ENCODE peak calls at places on chromosome 5, in four cellular contexts. One of them, this sample, is unnamed.

GRCh38 chr5:1658665-1659064 is 134.9 kb upstream of the LPCAT1 start:
- DNase-seq in K562: no peak
- DNase-seq in GM12878: no peak
- DNase-seq in HepG2: no peak
- DNase-seq in this sample: no peak

GRCh38 chr5:135223891-135224625 is 175.0 kb downstream of the MACROH2A1 start:
- DNase-seq in K562: no peak
- DNase-seq in HepG2: no peak
- DNase-seq in GM12878: no peak
- DNase-seq in this sample: no peak

GRCh38 chr5:139443766-139444473 is 4.6 kb upstream of the DNAJC18 start:
- DNase-seq in HepG2: no peak
- DNase-seq in GM12878: no peak
- DNase-seq in K562: no peak
- DNase-seq in this sample: no peak

GRCh38 chr5:122154491-122154890 is 25.1 kb downstream of the ZNF474 start:
- DNase-seq in HepG2: no peak
- DNase-seq in GM12878: no peak
- DNase-seq in K562: no peak
- DNase-seq in this sample: no peak

GRCh38 chr5:1554410-1554967 is 30.7 kb upstream of the LPCAT1 start:
- DNase-seq in HepG2: no peak
- DNase-seq in GM12878: no peak
- DNase-seq in K562: no peak
- DNase-seq in this sample: no peak

GRCh38 chr5:96629774-96630173 is 32.4 kb upstream of the CAST start:
- DNase-seq in GM12878: no peak
- DNase-seq in HepG2: peak; percentile 7
- DNase-seq in K562: no peak
- DNase-seq in this sample: no peak

GRCh38 chr5:139133237-139133636 is 64.9 kb downstream of the SIL1 start:
- DNase-seq in K562: no peak
- DNase-seq in HepG2: no peak
- DNase-seq in GM12878: no peak
- DNase-seq in this sample: no peak

GRCh38 chr5:32355694-32356093 is 43.0 kb upstream of the MTMR12 start:
- DNase-seq in GM12878: no peak
- DNase-seq in HepG2: no peak
- DNase-seq in K562: no peak
- DNase-seq in this sample: no peak

GRCh38 chr5:893711-894110 is 1.0 kb downstream of the TRIP13 start:
- DNase-seq in K562: no peak
- DNase-seq in HepG2: no peak
- DNase-seq in GM12878: no peak
- DNase-seq in this sample: no peak

GRCh38 chr5:43044181-43044914 is 4.2 kb upstream of the ANXA2R start:
- DNase-seq in HepG2: no peak
- DNase-seq in GM12878: no peak
- DNase-seq in K562: no peak
- DNase-seq in this sample: peak; percentile 52

GRCh38 chr5:124604419-124604818 is 142.0 kb downstream of the ZNF608 start:
- DNase-seq in GM12878: no peak
- DNase-seq in HepG2: peak; percentile 34
- DNase-seq in K562: no peak
- DNase-seq in this sample: no peak

GRCh38 chr5:36200513-36200912 is 41.2 kb downstream of the NADK2 start:
- DNase-seq in GM12878: no peak
- DNase-seq in HepG2: no peak
- DNase-seq in K562: no peak
- DNase-seq in this sample: no peak

GRCh38 chr5:139763584-139764249 is 31.9 kb upstream of the PSD2 start:
- DNase-seq in GM12878: no peak
- DNase-seq in HepG2: no peak
- DNase-seq in K562: no peak
- DNase-seq in this sample: no peak

GRCh38 chr5:93076566-93076965 is 504.5 kb downstream of the NR2F1-AS1 start:
- DNase-seq in GM12878: no peak
- DNase-seq in K562: no peak
- DNase-seq in HepG2: no peak
- DNase-seq in this sample: no peak

GRCh38 chr5:777756-778161 is 6.8 kb downstream of the ZDHHC11B start:
- DNase-seq in HepG2: no peak
- DNase-seq in K562: peak; percentile 81
- DNase-seq in GM12878: no peak
- DNase-seq in this sample: no peak

GRCh38 chr5:93421498-93421897 is 159.5 kb downstream of the NR2F1-AS1 start:
- DNase-seq in K562: no peak
- DNase-seq in HepG2: no peak
- DNase-seq in GM12878: no peak
- DNase-seq in this sample: peak; percentile 59

GRCh38 chr5:80234311-80234948 is 21.4 kb downstream of the SERINC5 start:
- DNase-seq in HepG2: no peak
- DNase-seq in K562: no peak
- DNase-seq in GM12878: no peak
- DNase-seq in this sample: no peak

GRCh38 chr5:167892352-167893115 is 398.9 kb upstream of the WWC1 start:
- DNase-seq in HepG2: no peak
- DNase-seq in K562: no peak
- DNase-seq in GM12878: no peak
- DNase-seq in this sample: no peak

GRCh38 chr5:61440596-61440995 is 108.5 kb downstream of the ZSWIM6 start:
- DNase-seq in GM12878: no peak
- DNase-seq in HepG2: no peak
- DNase-seq in K562: no peak
- DNase-seq in this sample: no peak

GRCh38 chr5:109223521-109223920 is 186.3 kb downstream of the PJA2 start:
- DNase-seq in GM12878: no peak
- DNase-seq in K562: no peak
- DNase-seq in HepG2: no peak
- DNase-seq in this sample: no peak

GRCh38 chr5:115735108-115735998 is 81.1 kb downstream of the CDO1 start:
- DNase-seq in K562: no peak
- DNase-seq in HepG2: no peak
- DNase-seq in GM12878: no peak
- DNase-seq in this sample: no peak
- TF ChIP-seq CREB1 in K562: no peak
- TF ChIP-seq CREB1 in HepG2: no peak
- TF ChIP-seq CREB1 in GM12878: no peak
- TF ChIP-seq CREB1 in this sample: no peak

DNA sequence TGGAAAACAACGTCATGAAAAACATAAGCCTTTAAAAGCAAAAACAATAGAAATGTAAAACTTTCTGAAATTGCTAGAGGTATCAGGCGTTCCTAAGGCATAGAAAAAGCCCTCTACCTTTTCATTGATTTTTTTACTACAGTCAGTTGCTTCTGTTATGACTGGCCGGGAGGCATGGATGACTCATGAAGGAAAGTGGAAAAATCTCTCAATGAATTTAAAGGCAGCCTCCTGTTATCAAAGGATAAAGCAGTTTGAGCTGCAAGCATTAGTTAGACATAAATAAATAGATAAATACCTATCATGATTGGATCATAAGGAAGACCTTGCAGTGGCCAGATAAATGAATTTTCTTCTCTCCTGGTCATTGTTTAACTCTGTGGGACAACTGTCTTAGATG is 281.6 kb downstream of the MAST4 start:
- DNase-seq in GM12878: no peak
- DNase-seq in K562: no peak
- DNase-seq in HepG2: no peak
- DNase-seq in this sample: no peak
- TF ChIP-seq SP1 in GM12878: no peak
- TF ChIP-seq SP1 in K562: no peak
- TF ChIP-seq SP1 in HepG2: no peak
- TF ChIP-seq SP1 in this sample: no peak

GRCh38 chr5:152269533-152269932 is 135.5 kb downstream of the NMUR2 start:
- DNase-seq in GM12878: no peak
- DNase-seq in HepG2: no peak
- DNase-seq in K562: no peak
- DNase-seq in this sample: no peak

GRCh38 chr5:152274206-152274605 is 130.9 kb downstream of the NMUR2 start:
- DNase-seq in HepG2: no peak
- DNase-seq in GM12878: no peak
- DNase-seq in K562: no peak
- DNase-seq in this sample: no peak

GRCh38 chr5:152270117-152270516 is 135.0 kb downstream of the NMUR2 start:
- DNase-seq in GM12878: no peak
- DNase-seq in HepG2: no peak
- DNase-seq in K562: no peak
- DNase-seq in this sample: no peak

GRCh38 chr5:152271420-152271819 is 133.7 kb downstream of the NMUR2 start:
- DNase-seq in GM12878: peak; percentile 8
- DNase-seq in HepG2: peak; percentile 23
- DNase-seq in K562: no peak
- DNase-seq in this sample: peak; percentile 22
- TF ChIP-seq NR2C2 in GM12878: no peak
- TF ChIP-seq NR2C2 in HepG2: no peak
- TF ChIP-seq NR2C2 in K562: no peak
- TF ChIP-seq NR2C2 in this sample: no peak

GRCh38 chr5:56625577-56625976 is 189.8 kb upstream of the MAP3K1 start:
- DNase-seq in GM12878: no peak
- DNase-seq in K562: no peak
- DNase-seq in HepG2: no peak
- DNase-seq in this sample: no peak
- TF ChIP-seq CREB1 in GM12878: no peak
- TF ChIP-seq CREB1 in K562: no peak
- TF ChIP-seq CREB1 in HepG2: no peak
- TF ChIP-seq CREB1 in this sample: no peak